ENCODE peak calls at places on chromosomes 12 and 14, in eight cellular contexts. Q, L, Y, R, C, B, O and M are unnamed samples.
A peak's percentile ranks its signal among the peaks of the same experiment; 100 is the strongest.

GRCh38 chr14:104239866-104240301 is 101.5 kb downstream of the KIF26A start:
- DNase-seq in Q (no peak), L (no peak), Y (no peak), R (no peak), C (no peak), B (no peak), O (no peak), M (no peak)

GRCh38 chr12:104747956-104748355 is 210.1 kb downstream of the SLC41A2 start:
- DNase-seq in Q (no peak), L (no peak), Y (no peak), R (no peak), C (no peak), B (no peak), O (no peak), M (no peak)

GRCh38 chr12:57451233-57451778 is 3.8 kb upstream of the INHBE start:
- DNase-seq in Q (peak; percentile 35), L (no peak), Y (no peak), R (no peak), C (peak; percentile 94), B (no peak), O (no peak), M (no peak)

GRCh38 chr14:77903233-77903632 is 103.3 kb downstream of the ADCK1 start:
- DNase-seq in Q (no peak), L (no peak), Y (no peak), R (no peak), C (no peak), B (no peak), O (no peak), M (no peak)

GRCh38 chr14:24634158-24634557 is at the start of gene GZMB:
- DNase-seq in Q (no peak), L (no peak), Y (no peak), R (no peak), C (no peak), B (no peak), O (no peak), M (peak; percentile 48)

GRCh38 chr12:38149395-38150073 is 167.0 kb upstream of the ALG10B start:
- DNase-seq in Q (peak; percentile 27), L (no peak), Y (no peak), R (peak; percentile 46), C (no peak), B (no peak), O (no peak), M (no peak)

GRCh38 chr12:127297327-127297726 is 969.6 kb upstream of the TMEM132C start:
- DNase-seq in Q (no peak), L (no peak), Y (no peak), R (no peak), C (no peak), B (no peak), O (no peak), M (no peak)

GRCh38 chr14:66038214-66038977 is 447.8 kb upstream of the CCDC196 start:
- DNase-seq in Q (peak; percentile 22), L (no peak), Y (no peak), R (no peak), C (peak; percentile 3), B (no peak), O (no peak), M (peak; percentile 69)

GRCh38 chr12:12984119-12984518 is 15.9 kb downstream of the HEBP1 start:
- DNase-seq in Q (no peak), L (no peak), Y (no peak), R (no peak), C (no peak), B (no peak), O (no peak), M (no peak)

GRCh38 chr12:42961395-42961794 is 371.8 kb upstream of the PRICKLE1 start:
- DNase-seq in Q (peak; percentile 90), L (no peak), Y (no peak), R (peak; percentile 85), C (peak; percentile 35), B (peak; percentile 89), O (peak; percentile 23), M (no peak)

GRCh38 chr14:73887116-73887490 is 444 bp downstream of the ZNF410 start:
- DNase-seq in Q (no peak), L (no peak), Y (no peak), R (no peak), C (peak; percentile 25), B (peak; percentile 60), O (no peak), M (no peak)

GRCh38 chr14:100739306-100739705 is 12.6 kb downstream of the DLK1 start:
- DNase-seq in Q (no peak), L (no peak), Y (no peak), R (no peak), C (no peak), B (no peak), O (no peak), M (no peak)

GRCh38 chr14:90611936-90612335 is 204.3 kb downstream of the TTC7B start:
- DNase-seq in Q (no peak), L (no peak), Y (no peak), R (no peak), C (no peak), B (peak; percentile 90), O (no peak), M (no peak)

GRCh38 chr12:8629486-8630033 is 16.9 kb upstream of the AICDA start:
- DNase-seq in Q (peak; percentile 18), L (peak; percentile 98), Y (no peak), R (no peak), C (no peak), B (no peak), O (no peak), M (peak; percentile 18)

GRCh38 chr14:65098586-65098985 is 3.7 kb downstream of the MAX start:
- DNase-seq in Q (no peak), L (peak; percentile 37), Y (no peak), R (no peak), C (no peak), B (peak; percentile 61), O (no peak), M (peak; percentile 64)

GRCh38 chr12:104722541-104723534 is 235.3 kb downstream of the SLC41A2 start:
- DNase-seq in Q (no peak), L (no peak), Y (peak; percentile 35), R (no peak), C (no peak), B (peak; percentile 59), O (no peak), M (no peak)

GRCh38 chr12:15788266-15789214 is 648 bp downstream of the EPS8 start:
- DNase-seq in Q (peak; percentile 66), L (peak; percentile 28), Y (no peak), R (peak; percentile 34), C (peak; percentile 48), B (peak; percentile 53), O (no peak), M (peak; percentile 16)

GRCh38 chr14:23033801-23034497 is 751 bp downstream of the PSMB5 start:
- DNase-seq in Q (no peak), L (no peak), Y (no peak), R (no peak), C (no peak), B (no peak), O (no peak), M (no peak)

GRCh38 chr12:113075137-113075683 is 18.7 kb downstream of the DTX1 start:
- DNase-seq in Q (no peak), L (peak; percentile 95), Y (no peak), R (no peak), C (no peak), B (no peak), O (no peak), M (no peak)

GRCh38 chr12:19397534-19397933 is 41.8 kb upstream of the AEBP2 start:
- DNase-seq in Q (peak; percentile 29), L (no peak), Y (no peak), R (no peak), C (no peak), B (no peak), O (no peak), M (no peak)

GRCh38 chr14:99599440-99599839 is 4.6 kb downstream of the CCDC85C start:
- DNase-seq in Q (no peak), L (no peak), Y (no peak), R (no peak), C (no peak), B (no peak), O (no peak), M (no peak)

GRCh38 chr12:53219116-53219955 is 12.3 kb upstream of the ITGB7 start:
- DNase-seq in Q (peak; percentile 51), L (no peak), Y (peak; percentile 61), R (no peak), C (no peak), B (peak; percentile 58), O (no peak), M (peak; percentile 61)

GRCh38 chr12:53218551-53219114 is 11.6 kb upstream of the ITGB7 start:
- DNase-seq in Q (no peak), L (no peak), Y (no peak), R (no peak), C (no peak), B (no peak), O (no peak), M (no peak)

GRCh38 chr12:53220857-53221202 is 11.2 kb downstream of the RARG start:
- DNase-seq in Q (peak; percentile 97), L (peak; percentile 69), Y (peak; percentile 96), R (peak; percentile 83), C (peak; percentile 81), B (peak; percentile 87), O (no peak), M (peak; percentile 90)

GRCh38 chr12:53221203-53222076 is 10.6 kb downstream of the RARG start:
- DNase-seq in Q (peak; percentile 75), L (no peak), Y (peak; percentile 75), R (no peak), C (peak; percentile 77), B (peak; percentile 72), O (no peak), M (peak; percentile 71)

GRCh38 chr12:53219956-53220856 is 11.8 kb downstream of the RARG start:
- DNase-seq in Q (peak; percentile 88), L (no peak), Y (peak; percentile 87), R (peak; percentile 46), C (peak; percentile 38), B (peak; percentile 79), O (no peak), M (peak; percentile 70)
- TF ChIP-seq MAX in Q (peak; percentile 38), L (no peak), Y (peak; percentile 59), R (no peak), C (no peak), B (no peak), O (peak; percentile 1), M (peak; percentile 18)

GRCh38 chr12:6608592-6609311 is 1.6 kb upstream of the CHD4 start:
- DNase-seq in Q (peak; percentile 58), L (no peak), Y (peak; percentile 33), R (no peak), C (peak; percentile 68), B (no peak), O (no peak), M (peak; percentile 52)
- TF ChIP-seq CTCF in Q (no peak), L (no peak), Y (no peak), R (no peak), C (no peak), B (no peak), O (no peak), M (no peak)

GRCh38 chr12:32390572-32391219 is 8.7 kb upstream of the FGD4 start:
- DNase-seq in Q (peak; percentile 77), L (no peak), Y (no peak), R (no peak), C (peak; percentile 53), B (peak; percentile 14), O (no peak), M (no peak)
- TF ChIP-seq POLR2A in Q (no peak), L (no peak), Y (no peak), R (no peak), C (no peak), B (no peak), O (no peak), M (no peak)

DNA sequence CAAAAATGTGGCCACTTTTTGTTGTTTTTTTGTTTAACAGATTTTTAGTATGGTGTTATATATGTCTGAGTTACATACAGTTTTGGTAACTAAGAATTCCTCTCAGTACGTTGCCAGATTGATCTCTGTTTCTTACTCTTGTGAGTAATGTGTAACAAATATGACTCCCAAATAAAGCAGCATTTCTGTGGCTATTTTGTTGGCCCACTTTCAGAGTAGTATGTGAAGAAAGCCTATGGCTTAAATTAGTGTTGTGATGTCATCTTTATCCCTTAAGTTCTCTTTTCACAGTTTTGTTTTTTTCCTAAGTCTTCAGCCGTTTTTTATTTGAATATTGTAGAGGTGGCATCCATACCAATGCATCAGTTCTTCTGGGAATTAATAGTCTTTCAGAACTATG is 10.7 kb downstream of the PCNX4 start:
- DNase-seq in Q (no peak), L (no peak), Y (no peak), R (no peak), C (no peak), B (no peak), O (no peak), M (no peak)
- TF ChIP-seq MAX in Q (no peak), L (no peak), Y (no peak), R (no peak), C (no peak), B (no peak), O (no peak), M (no peak)